ENCODE peak calls at places on chromosomes 3 and 15, in six cellular contexts. One of them, this sample, is unnamed.
A peak's percentile ranks its signal among the peaks of the same experiment; 100 is the strongest.

GRCh38 chr15:74382004-74382816 is 14.8 kb upstream of the CYP11A1 start:
- DNase-seq in Calu3: peak; percentile 98
- DNase-seq in HEK293T: peak; percentile 94
- DNase-seq in A549: peak; percentile 62
- DNase-seq in occipital lobe: peak; percentile 82
- DNase-seq in NT2/D1: peak; percentile 67
- DNase-seq in this sample: peak; percentile 66

GRCh38 chr3:67654099-67654831 is at the start of gene SUCLG2:
- DNase-seq in NT2/D1: peak; percentile 55
- DNase-seq in Calu3: peak; percentile 89
- DNase-seq in HEK293T: peak; percentile 73
- DNase-seq in A549: peak; percentile 85
- DNase-seq in occipital lobe: peak; percentile 55
- DNase-seq in this sample: peak; percentile 90

GRCh38 chr3:47491777-47492176 is 16.0 kb upstream of the SCAP start:
- DNase-seq in occipital lobe: no peak
- DNase-seq in Calu3: no peak
- DNase-seq in NT2/D1: no peak
- DNase-seq in HEK293T: no peak
- DNase-seq in A549: no peak
- DNase-seq in this sample: no peak

GRCh38 chr3:111717601-111718000 is 122.5 kb upstream of the ZBED2 start:
- DNase-seq in NT2/D1: peak; percentile 78
- DNase-seq in occipital lobe: peak; percentile 59
- DNase-seq in A549: peak; percentile 88
- DNase-seq in Calu3: peak; percentile 66
- DNase-seq in HEK293T: peak; percentile 76
- DNase-seq in this sample: peak; percentile 39

GRCh38 chr15:85672338-85673097 is 122.2 kb downstream of the KLHL25 start:
- DNase-seq in occipital lobe: no peak
- DNase-seq in A549: no peak
- DNase-seq in NT2/D1: no peak
- DNase-seq in HEK293T: no peak
- DNase-seq in Calu3: no peak
- DNase-seq in this sample: no peak

GRCh38 chr15:59819047-59819446 is 129.9 kb upstream of the BNIP2 start:
- DNase-seq in Calu3: peak; percentile 15
- DNase-seq in HEK293T: no peak
- DNase-seq in NT2/D1: no peak
- DNase-seq in occipital lobe: no peak
- DNase-seq in A549: no peak
- DNase-seq in this sample: no peak

GRCh38 chr3:134649106-134649705 is 1.6 kb downstream of the KY start:
- DNase-seq in occipital lobe: no peak
- DNase-seq in A549: no peak
- DNase-seq in HEK293T: no peak
- DNase-seq in NT2/D1: no peak
- DNase-seq in Calu3: no peak
- DNase-seq in this sample: no peak

GRCh38 chr3:52193059-52193458 is 4.9 kb upstream of the ALAS1 start:
- DNase-seq in Calu3: no peak
- DNase-seq in A549: peak; percentile 40
- DNase-seq in occipital lobe: peak; percentile 80
- DNase-seq in HEK293T: no peak
- DNase-seq in NT2/D1: no peak
- DNase-seq in this sample: no peak

GRCh38 chr3:71987089-71987735 is 202.3 kb upstream of the PROK2 start:
- DNase-seq in Calu3: no peak
- DNase-seq in occipital lobe: no peak
- DNase-seq in A549: peak; percentile 25
- DNase-seq in HEK293T: peak; percentile 19
- DNase-seq in NT2/D1: no peak
- DNase-seq in this sample: no peak

GRCh38 chr3:168467085-168467714 is 371.5 kb upstream of the GOLIM4 start:
- DNase-seq in occipital lobe: no peak
- DNase-seq in Calu3: peak; percentile 52
- DNase-seq in NT2/D1: peak; percentile 32
- DNase-seq in HEK293T: peak; percentile 13
- DNase-seq in A549: peak; percentile 7
- DNase-seq in this sample: peak; percentile 3

This sample was measured in T-helper 2 cell.